ENCODE peak calls at places on chromosomes 13 and 19, in four cellular contexts. W is mammary epithelial cell, C is neural progenitor cell, N is IMR-90. P is an unnamed sample.

GRCh38 chr19:11024259-11024658 is 63.4 kb downstream of the SMARCA4 start:
- DNase-seq in W (no peak), C (no peak), N (no peak), P (no peak)

GRCh38 chr19:51078104-51078503 is 4.6 kb downstream of the KLK14 start:
- DNase-seq in W (no peak), C (no peak), N (no peak), P (no peak)

GRCh38 chr19:48780684-48781391 is 25.5 kb downstream of the FGF21 start:
- DNase-seq in W (no peak), C (no peak), N (peak; percentile 58), P (no peak)

GRCh38 chr13:55632402-55632801 is 1508.3 kb upstream of the PRR20A start:
- DNase-seq in W (no peak), C (no peak), N (no peak), P (no peak)

GRCh38 chr19:14728595-14728994 is 38.7 kb downstream of the ZNF333 start:
- DNase-seq in W (no peak), C (no peak), N (no peak), P (no peak)

GRCh38 chr19:2426661-2427322 is 594 bp downstream of the TIMM13 start:
- DNase-seq in W (peak; percentile 35), C (peak; percentile 79), N (peak; percentile 14), P (peak; percentile 85)

GRCh38 chr19:33302175-33302973 is at the start of gene CEBPA:
- DNase-seq in W (peak; percentile 78), C (peak; percentile 96), N (peak; percentile 72), P (peak; percentile 93)

GRCh38 chr19:12703056-12703455 is 6.6 kb upstream of the FBXW9 start:
- DNase-seq in W (peak; percentile 9), C (peak; percentile 91), N (peak; percentile 43), P (peak; percentile 96)

GRCh38 chr13:109971006-109971744 is 184.8 kb upstream of the IRS2 start:
- DNase-seq in W (no peak), C (no peak), N (no peak), P (peak; percentile 13)

GRCh38 chr19:45499196-45500180 is 1.2 kb downstream of the PPM1N start:
- DNase-seq in W (no peak), C (peak; percentile 86), N (no peak), P (peak; percentile 98)

GRCh38 chr13:27264181-27264580 is 6.4 kb upstream of the RASL11A start:
- DNase-seq in W (no peak), C (no peak), N (peak; percentile 89), P (no peak)

GRCh38 chr13:47858678-47859050 is 142.4 kb downstream of the SUCLA2 start:
- DNase-seq in W (peak; percentile 78), C (no peak), N (peak; percentile 64), P (no peak)

GRCh38 chr13:112161441-112162301 is 94.7 kb downstream of the SOX1 start:
- DNase-seq in W (no peak), C (peak; percentile 92), N (no peak), P (peak; percentile 81)

GRCh38 chr13:32984857-32985626 is 31.2 kb upstream of the KL start:
- DNase-seq in W (no peak), C (no peak), N (peak; percentile 58), P (no peak)

GRCh38 chr13:72023895-72024294 is 156.9 kb upstream of the DACH1 start:
- DNase-seq in W (no peak), C (no peak), N (no peak), P (no peak)

GRCh38 chr13:108944760-108945159 is 315.3 kb downstream of the MYO16 start:
- DNase-seq in W (peak; percentile 70), C (no peak), N (no peak), P (no peak)

GRCh38 chr19:46998445-46999142 is 21.0 kb upstream of the NPAS1 start:
- DNase-seq in W (no peak), C (no peak), N (no peak), P (no peak)

GRCh38 chr13:97275265-97275664 is 53.1 kb downstream of the MBNL2 start:
- DNase-seq in W (peak; percentile 79), C (no peak), N (peak; percentile 92), P (no peak)

GRCh38 chr13:46578590-46578975 is 25.6 kb downstream of the LRCH1 start:
- DNase-seq in W (no peak), C (no peak), N (no peak), P (no peak)
- H3K9ac ChIP-seq in W (no peak overlapping the region), C (no peak overlapping the region), N (no peak overlapping the region), P (no peak overlapping the region)

GRCh38 chr13:74017301-74018092 is 116.7 kb downstream of the KLF12 start:
- DNase-seq in W (no peak), C (no peak), N (no peak), P (no peak)

GRCh38 chr13:74009100-74009668 is 125.0 kb downstream of the KLF12 start:
- DNase-seq in W (no peak), C (no peak), N (no peak), P (no peak)

DNA sequence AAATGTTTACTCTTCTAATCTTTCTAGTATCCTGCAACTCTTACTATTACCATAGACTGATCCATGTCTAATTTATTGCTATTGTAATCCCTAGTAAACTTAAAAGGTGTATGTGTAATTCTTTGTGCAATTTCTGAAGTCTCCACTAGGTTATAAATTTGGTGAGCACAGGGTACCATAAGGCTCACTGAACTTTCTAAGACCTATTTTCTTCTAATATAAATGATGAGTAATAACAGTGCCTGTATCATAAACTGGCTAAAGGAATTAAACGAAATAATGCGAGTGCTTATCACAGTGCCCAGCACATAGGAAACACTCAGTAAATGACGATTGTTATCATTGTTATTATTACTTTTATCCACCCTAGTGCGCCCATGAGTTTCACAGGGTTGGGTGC is 119.1 kb downstream of the KLF12 start:
- DNase-seq in W (no peak), C (no peak), N (peak; percentile 39), P (no peak)
- TF ChIP-seq CTCF in W (peak; percentile 37), C (peak; percentile 41), N (peak; percentile 24), P (peak; percentile 65)

GRCh38 chr19:19662344-19662743 is 1.1 kb downstream of the ATP13A1 start:
- DNase-seq in W (no peak), C (no peak), N (no peak), P (no peak)
- H3K4me3 ChIP-seq in W (peak overlapping the region; percentile 48), C (peak overlapping the region; percentile 86), N (peak overlapping the region; percentile 78), P (peak overlapping the region; percentile 78)

GRCh38 chr13:34046457-34046856 is 228.5 kb downstream of the RFC3 start:
- DNase-seq in W (no peak), C (no peak), N (no peak), P (no peak)
- H3K9ac ChIP-seq in W (no peak overlapping the region), C (no peak overlapping the region), N (no peak overlapping the region), P (no peak overlapping the region)

DNA sequence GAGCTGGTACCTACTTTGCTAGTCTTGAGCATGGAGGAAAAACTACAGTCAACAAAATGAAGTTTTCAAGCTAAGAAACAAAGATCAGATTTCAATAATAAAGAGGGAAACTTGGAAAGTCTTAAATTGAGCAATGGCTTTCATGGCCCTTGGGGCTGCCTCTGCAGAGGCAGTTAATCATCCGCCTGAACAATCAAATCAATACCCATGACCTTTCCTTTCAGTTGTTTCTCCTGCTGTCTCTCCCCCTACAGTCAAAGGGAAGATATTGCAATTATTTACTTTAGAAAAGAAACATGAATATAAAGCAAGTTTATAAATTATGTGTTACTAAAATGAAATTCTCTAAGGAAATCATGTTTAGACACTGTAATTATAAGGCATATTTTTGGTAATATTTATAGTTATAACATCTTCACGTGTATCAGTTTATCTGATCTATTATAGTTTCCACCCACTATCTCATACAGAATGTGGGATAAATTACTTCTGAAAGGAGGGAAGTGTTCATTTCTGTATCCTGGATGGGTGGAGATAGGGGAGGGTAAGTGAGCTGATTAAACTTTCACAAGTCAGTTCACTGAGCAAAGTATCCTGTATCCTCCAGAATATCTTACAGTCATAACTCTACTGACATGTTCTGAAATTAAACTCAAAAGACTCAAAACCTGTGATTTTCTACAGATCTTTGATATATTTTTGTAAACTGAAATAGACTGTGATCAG is 72.4 kb upstream of the TSC22D1 start:
- DNase-seq in W (peak; percentile 37), C (no peak), N (no peak), P (no peak)
- TF ChIP-seq CTCF in W (peak; percentile 30), C (peak; percentile 52), N (peak; percentile 21), P (peak; percentile 84)

GRCh38 chr13:44221657-44222056 is 152.0 kb upstream of the SERP2 start:
- DNase-seq in W (no peak), C (no peak), N (no peak), P (no peak)
- H3K4me3 ChIP-seq in W (no peak overlapping the region), C (no peak overlapping the region), N (no peak overlapping the region), P (no peak overlapping the region)

GRCh38 chr19:17711851-17712250 is 7.4 kb upstream of the MAP1S start:
- DNase-seq in W (no peak), C (no peak), N (no peak), P (no peak)
- H3K9ac ChIP-seq in W (no peak overlapping the region), C (no peak overlapping the region), N (no peak overlapping the region), P (no peak overlapping the region)

DNA sequence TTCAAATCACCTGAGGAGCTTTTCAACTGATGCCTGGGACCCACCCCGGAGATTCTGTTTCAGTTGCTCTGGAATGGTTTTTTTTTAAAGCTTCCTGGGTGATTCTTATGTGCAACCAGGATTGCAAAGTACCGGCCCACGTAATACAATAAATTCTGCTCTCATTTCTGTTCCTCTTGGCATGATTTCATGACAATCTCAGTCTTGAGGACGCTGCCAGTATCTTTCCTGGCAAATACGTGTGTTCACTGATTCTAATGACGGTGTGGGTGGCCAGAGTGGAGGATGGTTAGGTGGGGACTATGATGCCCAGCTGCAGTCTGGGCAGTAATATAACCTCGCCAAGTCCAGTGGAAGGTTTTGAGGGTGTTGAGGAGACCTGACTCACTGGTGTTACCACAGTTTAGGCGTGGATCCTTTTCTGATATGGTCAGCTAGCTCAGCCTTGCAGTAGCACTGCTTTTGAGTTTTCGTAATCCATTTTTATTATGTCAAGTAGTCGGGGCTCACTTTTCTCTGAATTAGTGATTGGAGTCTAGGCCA is 49.4 kb downstream of the FAM124A start:
- DNase-seq in W (no peak), C (no peak), N (no peak), P (peak; percentile 13)
- TF ChIP-seq CTCF in W (no peak), C (no peak), N (no peak), P (no peak)

DNA sequence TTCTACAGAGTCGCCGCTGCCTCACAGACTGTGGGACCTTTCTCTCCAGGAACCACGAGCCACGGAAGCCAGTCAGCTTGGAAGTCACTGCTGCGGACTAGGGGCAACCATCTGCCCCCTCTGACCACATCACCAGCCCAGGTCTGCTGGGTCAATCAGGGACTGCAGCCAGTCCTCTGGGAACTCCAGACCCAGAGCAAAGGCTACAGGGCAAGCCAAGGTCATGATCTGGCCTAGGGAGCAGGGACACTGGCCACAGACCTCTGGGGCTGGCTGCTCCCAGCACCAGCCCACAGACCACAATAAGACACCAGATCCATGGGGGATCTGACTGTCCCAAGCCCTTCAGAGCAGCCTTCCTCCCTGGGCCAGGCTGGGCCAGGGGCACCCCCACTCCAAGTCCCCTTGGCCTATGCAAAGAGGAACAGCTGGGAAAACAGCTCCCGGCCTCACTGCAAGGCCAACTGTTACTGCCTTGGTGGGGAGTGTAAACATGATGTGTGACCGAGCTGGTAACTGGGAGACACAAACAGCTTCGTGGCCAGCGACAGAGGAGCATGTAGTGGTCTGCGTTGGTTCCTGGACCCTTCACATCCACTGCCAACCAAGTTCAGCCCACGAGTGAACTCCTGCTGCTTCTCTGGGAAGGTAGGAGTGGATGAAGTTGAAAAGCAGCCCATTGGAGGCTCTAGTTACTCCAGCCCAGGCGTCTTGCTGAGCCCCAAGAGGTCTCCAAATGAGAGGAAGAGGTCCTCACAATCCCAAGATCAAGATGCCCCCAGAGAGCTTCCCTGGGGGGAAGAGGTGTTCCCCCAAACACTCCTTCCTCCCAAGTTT is 1.5 kb downstream of the AKT2 start:
- DNase-seq in W (no peak), C (no peak), N (peak; percentile 19), P (no peak)
- H3K4me3 ChIP-seq in W (peak overlapping the region; percentile 89), C (peak overlapping the region; percentile 94), N (peak overlapping the region; percentile 96), P (peak overlapping the region; percentile 95)

P was measured in endodermal cell.